ENCODE peak calls at places on chromosomes 12 and 14, in six cellular contexts. L is trophoblast cell, U is neuronal stem cell, M is neural progenitor cell, R is mesendoderm, J is fibroblast of lung. G is an unnamed sample.

GRCh38 chr14:62081012-62081612 is 318.9 kb downstream of the SNAPC1 start:
- DNase-seq in J (no peak), R (no peak), L (no peak), U (no peak), M (no peak), G (peak; percentile 98)

GRCh38 chr12:5102261-5102789 is 58.6 kb downstream of the KCNA5 start:
- DNase-seq in J (peak; percentile 47), M (no peak), U (no peak), L (peak; percentile 47), R (no peak), G (no peak)

GRCh38 chr14:56207626-56208297 is 89.6 kb downstream of the PELI2 start:
- DNase-seq in J (no peak), M (no peak), R (no peak), U (no peak), L (peak; percentile 55), G (peak; percentile 39)

GRCh38 chr12:75692883-75693282 is 181.5 kb upstream of the KRR1 start:
- DNase-seq in U (no peak), M (no peak), L (no peak), J (peak; percentile 50), R (no peak), G (no peak)

GRCh38 chr12:64221656-64222010 is 463 bp downstream of the KICS2 start:
- DNase-seq in L (peak; percentile 92), M (peak; percentile 95), U (peak; percentile 71), R (peak; percentile 94), J (peak; percentile 87), G (peak; percentile 88)

GRCh38 chr12:4449862-4450222 is 4.2 kb upstream of the FGF6 start:
- DNase-seq in R (no peak), L (no peak), M (no peak), U (no peak), J (no peak), G (peak; percentile 54)

GRCh38 chr12:121812921-121813896 is 9.4 kb downstream of the SETD1B start:
- DNase-seq in M (no peak), R (no peak), L (peak; percentile 18), J (peak; percentile 62), U (no peak), G (no peak)

GRCh38 chr14:73003688-73004087 is 23.2 kb downstream of the ZFYVE1 start:
- DNase-seq in R (no peak), M (no peak), U (no peak), J (no peak), L (no peak), G (no peak)

GRCh38 chr12:129790331-129790730 is 113.5 kb downstream of the TMEM132D start:
- DNase-seq in J (no peak), U (no peak), L (no peak), R (peak; percentile 61), M (no peak), G (no peak)

GRCh38 chr14:102215071-102215470 is 75.4 kb downstream of the WDR20 start:
- DNase-seq in U (no peak), J (peak; percentile 83), M (no peak), L (no peak), R (no peak), G (no peak)

GRCh38 chr12:3527736-3528135 is 36.7 kb downstream of the PRMT8 start:
- DNase-seq in M (no peak), R (no peak), J (no peak), U (no peak), L (peak; percentile 11), G (no peak)

GRCh38 chr14:73758392-73759182 is 44.4 kb upstream of the PNMA1 start:
- DNase-seq in L (peak; percentile 72), R (peak; percentile 91), U (no peak), J (peak; percentile 56), M (peak; percentile 83), G (peak; percentile 97)

GRCh38 chr14:105659935-105660527 is 133.6 kb downstream of the TMEM121 start:
- DNase-seq in R (no peak), L (no peak), U (no peak), J (no peak), M (no peak), G (no peak)

GRCh38 chr14:42163136-42163535 is 556.5 kb downstream of the LRFN5 start:
- DNase-seq in L (no peak), R (no peak), J (no peak), U (no peak), M (no peak), G (no peak)

GRCh38 chr14:20626274-20626673 is 15.2 kb downstream of the OR6S1 start:
- DNase-seq in L (no peak), J (no peak), U (no peak), R (no peak), M (peak; percentile 12), G (no peak)

GRCh38 chr12:49227701-49228100 is 37.2 kb upstream of the TUBA1C start:
- DNase-seq in J (no peak), L (no peak), U (no peak), M (peak; percentile 52), R (no peak), G (no peak)

GRCh38 chr12:111775205-111776193 is 8.8 kb downstream of the ALDH2 start:
- DNase-seq in R (peak; percentile 93), J (peak; percentile 93), U (no peak), M (no peak), L (peak; percentile 38), G (peak; percentile 95)

GRCh38 chr14:99572173-99572999 is 31.6 kb downstream of the CCDC85C start:
- DNase-seq in J (no peak), M (no peak), U (no peak), R (peak; percentile 39), L (peak; percentile 95), G (no peak)

GRCh38 chr14:63512861-63513260 is 30.3 kb downstream of the PPP2R5E start:
- DNase-seq in J (no peak), U (no peak), M (no peak), R (no peak), L (no peak), G (no peak)

GRCh38 chr14:90922141-90922540 is 105.9 kb upstream of the TTC7B start:
- DNase-seq in M (no peak), U (no peak), R (no peak), J (no peak), L (no peak), G (no peak)

GRCh38 chr14:26286806-26287205 is 311.0 kb downstream of the NOVA1 start:
- DNase-seq in U (no peak), J (no peak), M (no peak), L (no peak), R (no peak), G (no peak)

GRCh38 chr12:93381183-93381975 is 3.7 kb downstream of the NUDT4 start:
- DNase-seq in U (no peak), R (peak; percentile 12), L (no peak), J (peak; percentile 21), M (no peak), G (no peak)

GRCh38 chr14:103703433-103704385 is 11.5 kb downstream of the XRCC3 start:
- DNase-seq in J (no peak), R (no peak), U (no peak), L (no peak), M (no peak), G (no peak)

GRCh38 chr12:23950011-23950774 is 723 bp upstream of the SOX5 start:
- DNase-seq in M (peak; percentile 52), U (peak; percentile 58), R (peak; percentile 65), L (no peak), J (no peak), G (no peak)

GRCh38 chr14:65940056-65940735 is 527.7 kb downstream of the FUT8 start:
- DNase-seq in L (peak; percentile 48), R (peak; percentile 55), U (no peak), J (no peak), M (peak; percentile 41), G (peak; percentile 81)

GRCh38 chr12:77102691-77103090 is 37.3 kb upstream of the E2F7 start:
- DNase-seq in L (peak; percentile 22), J (peak; percentile 75), M (no peak), U (no peak), R (no peak), G (no peak)

GRCh38 chr12:103011974-103012763 is 54.7 kb downstream of the ASCL1 start:
- DNase-seq in R (peak; percentile 44), L (no peak), M (peak; percentile 13), J (no peak), U (no peak), G (no peak)

GRCh38 chr12:49332891-49333371 is 4.1 kb downstream of the C1QL4 start:
- DNase-seq in J (no peak), L (no peak), M (no peak), U (no peak), R (no peak), G (no peak)

GRCh38 chr12:111211910-111212757 is 156.8 kb downstream of the PHETA1 start:
- DNase-seq in L (peak; percentile 8), U (peak; percentile 61), R (peak; percentile 64), J (no peak), M (peak; percentile 81), G (peak; percentile 58)

GRCh38 chr12:13218641-13219040 is 22.1 kb downstream of the EMP1 start:
- DNase-seq in U (no peak), M (no peak), R (no peak), J (no peak), L (no peak), G (no peak)
- H3K4me1 ChIP-seq in U (peaks cover 5% of the 10 kb centered on the region), M (no peaks in the 10 kb centered on the region), R (no peaks in the 10 kb centered on the region), J (peaks cover 16% of the 10 kb centered on the region), L (peaks cover 5% of the 10 kb centered on the region), G (no peaks in the 10 kb centered on the region)

DNA sequence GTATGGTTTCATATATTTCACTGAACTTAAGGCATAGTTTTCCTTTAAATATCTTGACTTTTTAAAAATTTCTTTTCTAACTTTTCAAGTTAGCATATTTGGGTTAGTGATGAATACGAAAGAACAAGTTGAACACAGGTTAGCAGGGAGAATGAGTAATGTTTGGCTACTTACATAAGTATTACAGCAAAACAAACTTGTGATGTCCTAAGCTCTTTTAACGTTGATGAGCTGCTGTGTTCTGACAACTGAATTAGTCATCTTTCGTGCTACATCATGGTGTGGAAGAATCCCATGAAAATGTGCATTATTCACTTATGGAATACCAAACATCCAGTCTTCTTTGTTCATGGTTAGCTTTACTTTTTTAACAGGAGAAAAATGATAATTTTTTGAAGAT is 36.3 kb upstream of the PDZRN4 start:
- DNase-seq in M (no peak), J (no peak), R (no peak), U (no peak), L (no peak), G (no peak)
- H3K4me1 ChIP-seq in M (no peaks in the 10 kb centered on the region), J (no peaks in the 10 kb centered on the region), R (no peaks in the 10 kb centered on the region), U (no peaks in the 10 kb centered on the region), L (no peaks in the 10 kb centered on the region), G (no peaks in the 10 kb centered on the region)

GRCh38 chr12:123995023-123995422 is 22.0 kb downstream of the ZNF664 start:
- DNase-seq in J (peak; percentile 68), R (no peak), U (no peak), M (no peak), L (no peak), G (no peak)
- H3K4me1 ChIP-seq in J (peaks cover 15% of the 10 kb centered on the region), R (peaks cover 29% of the 10 kb centered on the region), U (peaks cover 21% of the 10 kb centered on the region), M (peaks cover 31% of the 10 kb centered on the region), L (peaks cover 29% of the 10 kb centered on the region), G (peaks cover 17% of the 10 kb centered on the region)

DNA sequence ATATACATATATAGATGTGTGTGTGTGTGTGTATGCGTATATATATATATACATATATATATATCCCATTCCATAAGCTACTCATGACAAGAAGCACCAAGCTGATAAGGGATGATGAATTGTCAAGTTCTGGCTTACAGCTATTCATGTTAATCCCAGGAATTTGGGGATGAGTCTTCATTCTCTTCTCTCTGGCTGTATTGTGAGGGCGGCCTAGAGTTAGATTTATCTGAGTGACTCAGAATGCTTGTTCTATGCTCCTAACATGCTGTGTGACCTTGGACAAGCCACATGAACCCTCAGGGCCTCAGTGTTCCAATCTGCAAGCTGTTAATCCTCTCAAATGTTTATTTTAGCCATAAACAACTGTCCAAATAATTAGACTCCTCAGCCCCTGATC is 749.0 kb downstream of the MED13L start:
- DNase-seq in U (no peak), J (no peak), M (no peak), R (no peak), L (no peak), G (no peak)
- H3K4me1 ChIP-seq in U (no peaks in the 10 kb centered on the region), J (no peaks in the 10 kb centered on the region), M (no peaks in the 10 kb centered on the region), R (peaks cover 4% of the 10 kb centered on the region), L (no peaks in the 10 kb centered on the region), G (no peaks in the 10 kb centered on the region)

G was measured in Karpas-422.